ENCODE peak calls at places on chromosomes 11 and 22, in seven cellular contexts. Z is right cardiac atrium, Y is heart left ventricle, L is PC-9, Q is PC-3, H is keratinocyte, G is pancreas. M is an unnamed sample.

GRCh38 chr22:43427296-43428004 is 15.6 kb downstream of the MPPED1 start:
- DNase-seq in G (no peak), Z (peak), L (no peak), H (no peak), Q (no peak), Y (no peak), M (no peak)

GRCh38 chr22:42881982-42882656 is 25.0 kb upstream of the ARFGAP3 start:
- DNase-seq in G (peak), Z (no peak), L (no peak), Q (no peak), Y (no peak), H (no peak), M (no peak)

GRCh38 chr11:70586261-70587094 is 188.1 kb downstream of the CTTN start:
- DNase-seq in Z (no peak), Y (no peak), H (no peak), Q (no peak), L (no peak), G (no peak), M (no peak)

GRCh38 chr22:24410110-24410856 is 17.1 kb upstream of the ADORA2A start:
- DNase-seq in G (no peak), Y (no peak), L (no peak), Z (no peak), Q (no peak), H (no peak), M (no peak)

GRCh38 chr22:20316217-20316843 is 3.5 kb downstream of the DGCR6L start:
- DNase-seq in G (peak), L (no peak), Y (no peak), Q (no peak), H (no peak), Z (no peak), M (no peak)

GRCh38 chr11:108115495-108116140 is 5.7 kb upstream of the ACAT1 start:
- DNase-seq in Y (peak), L (peak), Z (peak), Q (peak), H (no peak), G (peak), M (peak)

GRCh38 chr11:60985991-60986915 is 14.8 kb downstream of the CD6 start:
- DNase-seq in Z (no peak), G (peak), Y (no peak), H (peak), Q (peak), L (peak), M (peak)

GRCh38 chr11:29773656-29774264 is 243.1 kb downstream of the KCNA4 start:
- DNase-seq in Y (peak), Z (no peak), L (no peak), G (no peak), H (no peak), Q (no peak), M (no peak)

GRCh38 chr11:106761745-106762144 is 256.5 kb downstream of the GUCY1A2 start:
- DNase-seq in G (no peak), L (no peak), Q (no peak), Z (no peak), H (no peak), Y (no peak), M (no peak)

GRCh38 chr11:47348859-47349258 is 3.6 kb downstream of the MYBPC3 start:
- DNase-seq in Z (peak), H (no peak), Y (peak), L (peak), G (no peak), Q (peak), M (no peak)

GRCh38 chr11:2312232-2313042 is 10.6 kb downstream of the TSPAN32 start:
- DNase-seq in Y (no peak), G (no peak), Z (peak), Q (peak), L (no peak), H (no peak), M (no peak)

GRCh38 chr22:37518509-37519267 is 527 bp downstream of the CARD10 start:
- DNase-seq in Q (no peak), L (no peak), H (no peak), G (no peak), Z (peak), Y (no peak), M (no peak)

GRCh38 chr11:3799143-3799542 is 1.8 kb upstream of the NUP98 start:
- DNase-seq in H (no peak), L (no peak), G (no peak), Q (no peak), Y (no peak), Z (no peak), M (no peak)

GRCh38 chr22:27754247-27754887 is 47.2 kb downstream of the MN1 start:
- DNase-seq in G (no peak), Q (no peak), Z (peak), H (peak), Y (no peak), L (no peak), M (no peak)

GRCh38 chr11:103370076-103370475 is 260.9 kb downstream of the DYNC2H1 start:
- DNase-seq in L (no peak), G (no peak), Q (no peak), Y (no peak), H (no peak), Z (no peak), M (no peak)

GRCh38 chr11:7882860-7883259 is 48.2 kb downstream of the OR10A6 start:
- DNase-seq in Y (no peak), H (no peak), Q (no peak), L (no peak), Z (no peak), G (no peak), M (no peak)

GRCh38 chr11:116311141-116311540 is 461.6 kb downstream of the BUD13 start:
- DNase-seq in Q (no peak), L (no peak), Y (no peak), H (no peak), Z (peak), G (no peak), M (no peak)

GRCh38 chr22:19494676-19495173 is 15.0 kb downstream of the CDC45 start:
- DNase-seq in Y (no peak), Z (no peak), G (no peak), H (no peak), L (no peak), Q (no peak), M (no peak)

GRCh38 chr22:23555118-23555517 is 25.0 kb downstream of the IGLL1 start:
- DNase-seq in Q (no peak), H (no peak), Z (no peak), G (no peak), L (no peak), Y (no peak), M (no peak)

GRCh38 chr11:61162092-61162935 is 1.1 kb upstream of the VPS37C start:
- DNase-seq in H (peak), Q (peak), G (peak), Z (no peak), Y (no peak), L (peak), M (peak)

GRCh38 chr11:22666700-22667439 is 459 bp downstream of the GAS2 start:
- DNase-seq in L (no peak), H (no peak), Z (peak), Q (no peak), Y (peak), G (peak), M (peak)

GRCh38 chr11:41003339-41003992 is 456.0 kb downstream of the LRRC4C start:
- DNase-seq in Y (no peak), H (no peak), Z (no peak), L (no peak), Q (peak), G (no peak), M (no peak)

GRCh38 chr22:27194096-27194748 is 536.8 kb downstream of the MIAT start:
- DNase-seq in Q (no peak), Y (no peak), Z (no peak), H (no peak), L (peak), G (no peak), M (no peak)

GRCh38 chr11:1472180-1473005 is 14.2 kb downstream of the MOB2 start:
- DNase-seq in Y (no peak), L (no peak), Z (peak), H (no peak), G (no peak), Q (no peak), M (no peak)

GRCh38 chr22:21041937-21042336 is 3.8 kb upstream of the LRRC74B start:
- DNase-seq in L (peak), Y (no peak), Q (peak), H (no peak), G (no peak), Z (no peak), M (no peak)

DNA sequence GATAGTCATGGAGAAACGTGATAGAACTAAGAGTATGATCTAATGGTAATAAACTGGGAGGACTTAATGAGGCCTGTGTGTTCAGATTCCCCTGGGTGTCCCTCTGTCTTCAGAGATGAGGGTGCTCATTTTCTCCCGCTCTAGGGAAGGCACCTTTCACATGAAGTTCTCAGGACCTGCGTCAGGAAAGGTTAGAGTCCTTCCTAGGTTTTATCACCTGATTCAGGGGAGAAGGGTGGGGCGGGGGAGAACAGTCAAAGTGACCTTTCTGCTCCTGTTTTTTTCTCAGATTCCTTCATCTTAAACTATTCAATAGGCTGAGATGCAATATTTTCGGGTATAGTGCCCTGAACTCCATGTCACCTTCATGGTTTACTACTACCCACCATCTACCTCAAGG is 22.4 kb upstream of the CRTAM start:
- DNase-seq in Q (no peak), H (no peak), Z (no peak), L (no peak), Y (no peak), G (no peak), M (no peak)
- H3K27ac ChIP-seq in Q (peak), H (no peak), Z (no peak), L (peak), Y (no peak), G (no peak), M (peak)

DNA sequence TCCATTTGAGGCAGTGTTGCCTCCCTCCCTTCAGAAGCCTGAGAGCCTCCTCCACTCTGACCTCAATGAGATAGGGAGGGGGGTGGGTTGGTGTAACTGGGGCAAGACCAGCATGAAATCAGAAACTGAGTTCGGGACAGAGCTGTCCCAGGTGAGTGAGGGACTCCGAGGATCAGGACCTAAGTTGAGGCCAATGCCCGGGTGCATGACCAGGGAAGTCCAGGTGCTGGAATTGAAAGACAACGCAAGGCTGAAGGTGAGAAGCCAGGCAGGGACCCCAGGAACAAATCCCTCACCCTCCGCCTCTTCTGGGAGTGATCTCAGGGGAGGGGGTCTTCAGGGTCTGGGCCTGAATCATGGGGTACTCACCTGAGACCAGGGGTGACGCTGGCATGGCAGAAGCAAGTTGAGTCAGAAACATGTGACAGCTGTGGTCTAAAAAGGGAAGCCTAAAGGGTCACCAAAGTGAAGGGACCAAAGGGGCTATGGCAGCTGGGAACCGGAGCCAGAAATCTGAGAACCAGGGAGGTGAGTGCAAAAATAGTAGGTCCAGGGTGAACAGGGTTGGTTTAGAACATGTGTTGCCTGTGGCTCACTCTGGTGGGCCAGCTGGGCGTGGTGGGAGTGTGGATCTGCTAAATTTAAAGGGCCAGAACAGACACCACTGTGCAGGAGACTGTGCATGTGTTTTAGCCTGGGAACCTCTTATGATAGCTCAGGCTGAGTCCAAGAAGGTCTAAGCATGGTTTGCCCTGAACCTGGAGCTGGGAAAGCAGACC is 41.1 kb upstream of the ZBED5 start:
- DNase-seq in H (no peak), Q (no peak), Z (peak), G (no peak), Y (no peak), L (peak), M (no peak)
- H3K4me3 ChIP-seq in H (no peak), Q (peak), Z (no peak), G (no peak), Y (peak), L (peak), M (no peak)

GRCh38 chr11:130315354-130315970 is 745 bp upstream of the ZBTB44 start:
- DNase-seq in H (no peak), Q (no peak), L (no peak), Z (peak), G (peak), Y (peak), M (peak)
- H3K27ac ChIP-seq in H (peak), Q (no peak), L (peak), Z (no peak), G (peak), Y (peak), M (peak)

DNA sequence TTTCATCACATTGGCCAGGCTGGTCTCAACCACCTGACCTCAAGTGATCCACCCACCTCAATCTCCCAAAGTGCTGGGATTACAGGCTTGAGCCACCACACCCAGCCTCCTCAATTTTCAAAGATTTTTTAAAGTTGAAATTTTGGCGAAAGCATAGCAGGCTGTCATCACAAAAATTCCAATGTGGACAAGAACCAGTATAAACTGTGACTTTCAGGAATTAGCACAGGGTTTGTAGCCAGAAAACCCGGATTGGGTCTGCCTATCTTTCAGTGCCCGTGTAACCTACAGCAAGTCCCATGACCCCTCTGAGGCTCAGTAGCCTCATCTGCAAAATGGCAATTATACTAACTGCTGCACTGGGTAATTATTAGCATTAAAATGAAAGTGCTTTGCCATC is 80.3 kb downstream of the SGSM3 start:
- DNase-seq in G (no peak), Q (no peak), Z (no peak), Y (no peak), L (no peak), H (no peak), M (no peak)
- H3K4me3 ChIP-seq in G (no peak), Q (no peak), Z (no peak), Y (no peak), L (no peak), H (no peak), M (no peak)

DNA sequence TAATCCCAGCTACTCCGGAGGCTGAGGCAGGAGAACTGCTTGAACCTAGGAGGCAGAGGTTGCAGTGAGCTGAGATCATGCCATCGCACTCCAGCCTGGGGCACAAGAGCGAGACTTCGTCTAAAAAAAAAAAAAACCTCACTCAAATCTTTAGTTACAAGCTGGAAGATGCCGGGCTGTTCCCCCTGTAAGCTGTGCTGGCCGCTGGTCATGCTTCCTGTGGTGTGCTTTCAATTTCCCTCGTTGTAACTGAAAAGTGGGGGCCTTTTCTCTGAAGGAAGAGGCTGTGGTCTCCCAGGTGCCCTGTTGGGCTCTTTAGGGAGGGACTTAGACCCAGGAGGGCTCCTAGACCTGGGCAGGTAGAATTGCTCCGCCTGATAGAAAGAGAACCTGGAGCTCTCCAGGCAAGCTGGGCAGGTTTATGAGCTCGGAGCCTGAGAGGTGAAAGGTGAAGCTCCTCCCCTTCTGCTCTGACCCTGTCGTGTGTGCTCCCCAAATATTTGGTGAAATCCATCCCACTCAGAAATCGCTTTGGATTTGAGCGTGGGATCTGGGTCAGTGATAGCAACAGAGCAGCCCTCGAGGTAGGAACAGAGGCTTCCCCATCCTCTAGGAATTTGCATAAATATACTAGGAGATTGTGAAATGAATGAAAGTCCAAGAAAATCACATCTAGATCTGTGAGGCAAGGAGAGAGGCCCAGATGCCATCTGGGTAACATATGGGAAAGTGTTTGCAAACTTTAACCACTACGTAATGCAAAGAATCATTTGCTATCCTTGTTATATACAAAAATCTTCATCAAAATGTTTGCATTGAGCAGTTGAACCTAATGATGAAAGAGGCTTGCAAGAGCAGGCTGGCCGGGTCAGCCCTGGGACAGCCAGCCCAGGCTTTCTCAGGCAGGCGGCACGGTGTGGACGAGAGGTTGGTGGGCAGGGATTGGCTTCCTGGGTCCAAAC is 154.3 kb downstream of the FBXO7 start:
- DNase-seq in Q (no peak), Y (no peak), H (no peak), L (no peak), Z (no peak), G (no peak), M (no peak)
- H3K27ac ChIP-seq in Q (no peak), Y (peak), H (no peak), L (peak), Z (peak), G (no peak), M (peak)

GRCh38 chr22:45974498-45974897 is 2.5 kb downstream of the WNT7B start:
- DNase-seq in Q (peak), G (no peak), Z (no peak), H (no peak), Y (no peak), L (peak), M (no peak)

GRCh38 chr22:45976351-45977002 is 485 bp downstream of the WNT7B start:
- DNase-seq in G (no peak), Z (no peak), Q (peak), H (no peak), Y (no peak), L (no peak), M (no peak)

GRCh38 chr22:45977003-45977395 is at the start of gene WNT7B:
- DNase-seq in Q (peak), Z (no peak), H (no peak), Y (no peak), L (peak), G (no peak), M (peak)

GRCh38 chr22:45977551-45978274 is 751 bp upstream of the WNT7B start:
- DNase-seq in H (no peak), Q (peak), Y (no peak), Z (peak), G (no peak), L (no peak), M (peak)

DNA sequence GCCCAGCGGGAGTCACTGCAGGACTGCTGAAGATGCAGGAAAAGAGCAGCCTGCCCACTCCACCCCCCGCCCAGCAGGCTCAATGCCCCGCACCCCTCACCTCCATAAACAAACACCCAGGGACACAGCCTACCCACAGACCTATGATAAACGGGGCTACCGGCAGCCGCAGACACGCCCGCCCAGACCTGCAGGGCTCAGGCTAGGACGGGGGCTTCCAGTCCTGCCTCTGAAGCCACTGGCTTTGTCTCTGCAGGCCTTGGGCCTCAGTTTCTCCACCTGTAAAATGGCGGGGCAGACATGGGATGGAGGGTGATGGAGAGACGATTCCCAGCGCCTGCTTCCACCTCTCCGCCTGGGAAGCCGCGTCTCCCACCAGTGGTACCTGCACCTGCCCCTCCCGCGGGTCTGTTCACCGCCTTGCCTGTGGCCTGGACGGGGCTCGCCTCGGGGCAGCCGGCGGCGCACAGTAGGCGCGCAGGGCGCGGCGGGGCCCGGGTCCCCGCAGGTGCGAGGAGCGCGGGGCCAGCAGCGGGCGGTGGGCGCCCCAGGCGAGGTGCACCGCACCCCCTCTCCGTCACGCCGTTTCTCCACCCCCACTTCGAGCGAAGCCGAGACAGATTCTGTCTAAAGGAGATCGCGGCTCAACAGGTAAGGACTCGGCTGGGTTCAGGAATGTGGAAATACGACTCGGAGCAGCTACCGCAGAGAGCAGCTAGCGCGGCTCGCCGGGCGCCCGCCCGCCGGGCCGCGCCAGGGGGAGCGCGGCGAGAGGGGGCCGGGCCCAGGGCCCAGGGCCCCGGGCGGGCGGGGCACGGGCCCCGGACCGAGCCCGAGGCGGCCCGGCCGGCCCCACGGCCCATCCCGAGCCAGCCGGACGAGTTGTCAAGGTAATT is 1.4 kb downstream of the WNT7B start:
- DNase-seq in Z (no peak), L (peak), Y (no peak), G (peak), H (no peak), Q (peak), M (peak)
- H3K4me3 ChIP-seq in Z (peak), L (peak), Y (no peak), G (peak), H (peak), Q (peak), M (no peak)

M was measured in thyroid gland.